ENCODE peak calls at places on chromosomes 5 and 9, in six cellular contexts. U is HCT116, E is spleen, S is heart left ventricle, K is uterus, M is A549. J is an unnamed sample. For H3K4me1, the result is how much of the 10 kb centered on the place peaks cover.

GRCh38 chr5:30607301-30607700 is 586.2 kb upstream of the CDH6 start:
- DNase-seq in U (no peak), E (no peak), S (no peak), K (no peak), M (no peak), J (no peak)

GRCh38 chr5:1443145-1443543 is 2.1 kb downstream of the SLC6A3 start:
- DNase-seq in U (no peak), E (no peak), S (no peak), K (no peak), M (no peak), J (no peak)

GRCh38 chr9:124122321-124122720 is 110.8 kb downstream of the LHX2 start:
- DNase-seq in U (no peak), E (no peak), S (no peak), K (no peak), M (no peak), J (no peak)

GRCh38 chr5:2916076-2916682 is 164.7 kb upstream of the IRX2 start:
- DNase-seq in U (no peak), E (no peak), S (no peak), K (no peak), M (no peak), J (no peak)

GRCh38 chr5:147307170-147307569 is 72.3 kb downstream of the STK32A start:
- DNase-seq in U (no peak), E (no peak), S (no peak), K (no peak), M (no peak), J (no peak)

GRCh38 chr5:14512574-14512973 is 69.0 kb upstream of the OTULINL start:
- DNase-seq in U (no peak), E (no peak), S (no peak), K (no peak), M (no peak), J (no peak)

GRCh38 chr5:33713087-33713486 is 178.7 kb downstream of the ADAMTS12 start:
- DNase-seq in U (no peak), E (no peak), S (no peak), K (no peak), M (no peak), J (no peak)

GRCh38 chr5:124546643-124547042 is 199.8 kb downstream of the ZNF608 start:
- DNase-seq in U (no peak), E (no peak), S (no peak), K (no peak), M (no peak), J (peak)

GRCh38 chr9:129100383-129101169 is 10.0 kb downstream of the CRAT start:
- DNase-seq in U (no peak), E (no peak), S (no peak), K (no peak), M (no peak), J (no peak)

GRCh38 chr9:111231801-111232580 is 98.0 kb downstream of the OR2K2 start:
- DNase-seq in U (no peak), E (no peak), S (no peak), K (no peak), M (no peak), J (no peak)

DNA sequence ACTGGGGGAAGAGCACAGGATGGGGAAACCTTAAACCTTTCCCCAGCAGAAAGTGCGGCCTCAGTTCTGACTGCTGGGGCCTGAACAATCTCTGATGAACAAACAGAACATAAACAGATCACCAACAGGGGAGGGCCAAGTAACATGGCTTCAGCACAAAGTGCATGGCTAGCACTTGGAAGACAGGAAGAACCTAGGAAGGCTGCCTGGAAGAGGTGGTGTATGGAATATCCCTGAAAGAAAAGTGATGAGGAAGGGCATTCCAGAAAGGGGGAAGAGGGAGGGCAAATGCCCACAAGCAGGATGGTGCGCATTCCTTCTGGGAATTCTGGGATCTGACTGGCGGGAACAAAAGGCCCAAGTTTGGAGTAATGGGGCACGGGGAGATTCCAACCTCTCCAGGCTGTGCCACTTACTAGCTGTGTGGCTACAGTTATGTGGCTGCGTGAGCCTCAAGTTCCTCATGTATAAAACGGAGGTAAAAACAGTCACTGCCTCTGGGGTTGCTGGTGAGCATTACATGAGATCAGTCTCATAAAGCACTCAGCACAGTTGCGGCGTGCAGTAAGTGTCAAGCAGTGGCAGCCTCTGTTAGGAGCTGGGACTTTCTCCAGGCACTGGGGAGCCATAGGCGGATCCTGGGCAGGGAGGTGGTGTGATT is 1.6 kb downstream of the PDGFRB start:
- DNase-seq in U (no peak), E (no peak), S (no peak), K (no peak), M (no peak), J (no peak)
- TF ChIP-seq POLR2A in U (no peak), E (no peak), S (no peak), K (peak), M (no peak), J (no peak)

DNA sequence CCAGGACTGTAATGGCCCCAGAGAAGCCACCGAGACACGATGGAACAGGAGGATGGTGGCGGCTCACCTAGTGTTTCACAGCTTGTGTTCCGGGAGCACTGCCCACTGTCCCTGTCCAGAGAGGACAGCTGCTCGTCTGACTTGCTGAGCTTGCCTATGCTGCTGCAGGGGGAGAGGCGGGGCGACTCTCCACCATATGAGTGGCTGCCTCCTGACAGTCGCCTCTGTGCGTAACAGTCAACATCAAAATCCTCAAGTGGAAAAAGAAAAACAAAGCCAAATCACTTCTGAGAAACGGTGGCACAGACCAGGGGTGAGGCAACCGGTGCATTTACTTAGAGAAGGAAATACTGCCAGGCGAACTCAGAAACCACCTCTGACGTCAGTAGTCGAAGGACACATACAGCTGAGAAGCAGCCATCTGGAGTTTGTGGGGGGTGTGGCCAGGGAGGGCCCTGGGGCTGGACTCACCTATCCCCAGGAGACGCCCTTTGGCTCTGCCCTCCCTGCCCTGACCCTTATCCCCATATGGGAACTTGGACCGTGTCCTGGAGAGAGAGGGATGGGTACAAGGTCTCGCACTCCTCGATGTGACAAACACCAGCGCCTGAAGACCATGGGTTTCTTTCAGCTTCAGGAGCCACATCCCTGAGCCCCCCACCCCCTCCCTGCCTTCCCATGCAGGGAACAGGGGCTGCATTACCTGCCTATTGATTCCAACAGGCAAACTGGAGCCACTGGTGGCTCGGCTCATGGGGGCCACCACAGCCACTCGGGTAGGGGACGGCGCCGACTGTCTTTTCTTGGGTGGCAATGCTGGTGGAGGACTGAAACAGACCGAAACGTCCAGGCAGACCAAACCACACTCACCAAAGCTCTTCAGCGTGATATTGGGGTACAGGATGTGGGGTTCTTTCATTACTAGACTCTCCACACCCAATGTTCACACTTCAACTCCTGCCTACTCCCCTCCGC is 82.8 kb downstream of the PRRT1B start:
- DNase-seq in U (no peak), E (peak), S (no peak), K (no peak), M (no peak), J (peak)
- H3K4me1 ChIP-seq in U (under half), E (half or more), S (under half), K (under half), M (under half), J (under half)

GRCh38 chr9:469672-470040 is 255.0 kb downstream of the DOCK8 start:
- DNase-seq in U (no peak), E (peak), S (no peak), K (peak), M (no peak), J (no peak)
- TF ChIP-seq POLR2A in U (no peak), E (no peak), S (no peak), K (no peak), M (no peak), J (no peak)

GRCh38 chr5:9830184-9830583 is 200.0 kb upstream of the TAS2R1 start:
- DNase-seq in U (no peak), E (no peak), S (no peak), K (no peak), M (no peak), J (no peak)

GRCh38 chr5:9835121-9835770 is 205.1 kb upstream of the TAS2R1 start:
- DNase-seq in U (no peak), E (no peak), S (no peak), K (no peak), M (no peak), J (no peak)

GRCh38 chr5:9832921-9833320 is 202.8 kb upstream of the TAS2R1 start:
- DNase-seq in U (no peak), E (no peak), S (no peak), K (no peak), M (no peak), J (no peak)

GRCh38 chr5:9831823-9832222 is 201.7 kb upstream of the TAS2R1 start:
- DNase-seq in U (no peak), E (no peak), S (no peak), K (no peak), M (no peak), J (no peak)

DNA sequence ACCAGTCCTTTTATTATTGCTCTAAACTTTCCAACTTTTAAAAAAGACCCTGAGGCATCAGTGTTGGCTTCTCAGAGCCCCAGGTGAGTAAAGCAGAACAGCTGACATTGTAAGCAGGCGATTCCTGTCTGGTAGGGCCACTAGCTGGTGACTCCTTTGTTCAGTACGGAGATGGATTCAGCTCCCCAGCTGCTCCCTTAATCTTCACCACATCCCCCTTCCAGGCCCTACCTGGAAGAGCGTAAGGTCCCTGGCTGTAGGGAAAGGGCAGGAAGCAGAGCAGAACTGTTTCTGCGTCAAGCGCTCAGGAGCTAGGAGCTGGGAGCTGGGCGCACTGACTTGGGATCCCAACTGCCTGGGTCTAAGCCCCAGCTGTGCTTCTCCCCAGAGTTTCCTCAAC is 203.7 kb upstream of the TAS2R1 start:
- DNase-seq in U (no peak), E (no peak), S (no peak), K (no peak), M (no peak), J (no peak)
- H3K4me1 ChIP-seq in U (under half), E (under half), S (under half), K (under half), M (under half), J (under half)

GRCh38 chr5:5421961-5422818 is at the start of gene ICE1:
- DNase-seq in U (peak), E (peak), S (peak), K (peak), M (peak), J (peak)
- TF ChIP-seq POLR2A in U (peak), E (peak), S (peak), K (peak), M (peak), J (peak)

GRCh38 chr5:65871182-65871581 is 55.2 kb upstream of the ERBIN start:
- DNase-seq in U (peak), E (no peak), S (no peak), K (no peak), M (no peak), J (no peak)
- H3K4me1 ChIP-seq in U (under half), E (under half), S (under half), K (under half), M (under half), J (under half)

DNA sequence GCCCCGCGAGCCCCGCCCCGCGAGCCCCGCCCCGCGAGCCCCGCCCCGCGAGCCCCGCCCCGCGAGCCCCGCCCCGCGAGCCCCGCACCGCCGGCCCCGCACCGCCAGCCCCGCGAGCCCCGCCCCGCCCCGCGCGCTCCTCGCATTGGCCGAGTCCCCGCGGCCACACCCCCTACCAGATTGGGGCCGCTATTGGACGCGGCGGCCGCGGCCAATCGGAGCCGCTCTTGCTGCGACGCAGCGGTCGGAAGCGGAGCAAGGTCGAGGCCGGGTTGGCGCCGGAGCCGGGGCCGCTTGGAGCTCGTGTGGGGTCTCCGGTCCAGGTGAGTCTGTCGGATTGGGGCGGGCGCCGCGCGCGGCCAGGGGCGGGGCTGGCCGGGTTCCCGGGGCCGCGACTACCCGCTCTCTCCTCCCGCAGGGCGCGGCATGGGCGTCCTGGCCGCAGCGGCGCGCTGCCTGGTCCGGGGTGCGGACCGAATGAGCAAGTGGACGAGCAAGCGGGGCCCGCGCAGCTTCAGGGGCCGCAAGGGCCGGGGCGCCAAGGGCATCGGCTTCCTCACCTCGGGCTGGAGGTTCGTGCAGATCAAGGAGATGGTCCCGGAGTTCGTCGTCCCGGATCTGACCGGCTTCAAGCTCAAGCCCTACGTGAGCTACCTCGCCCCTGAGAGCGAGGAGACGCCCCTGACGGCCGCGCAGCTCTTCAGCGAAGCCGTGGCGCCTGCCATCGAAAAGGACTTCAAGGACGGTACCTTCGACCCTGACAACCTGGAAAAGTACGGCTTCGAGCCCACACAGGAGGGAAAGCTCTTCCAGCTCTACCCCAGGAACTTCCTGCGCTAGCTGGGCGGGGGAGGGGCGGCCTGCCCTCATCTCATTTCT is at the start of gene MRPL41:
- DNase-seq in U (peak), E (peak), S (peak), K (peak), M (peak), J (peak)
- TF ChIP-seq POLR2A in U (peak), E (no peak), S (peak), K (peak), M (peak), J (peak)

DNA sequence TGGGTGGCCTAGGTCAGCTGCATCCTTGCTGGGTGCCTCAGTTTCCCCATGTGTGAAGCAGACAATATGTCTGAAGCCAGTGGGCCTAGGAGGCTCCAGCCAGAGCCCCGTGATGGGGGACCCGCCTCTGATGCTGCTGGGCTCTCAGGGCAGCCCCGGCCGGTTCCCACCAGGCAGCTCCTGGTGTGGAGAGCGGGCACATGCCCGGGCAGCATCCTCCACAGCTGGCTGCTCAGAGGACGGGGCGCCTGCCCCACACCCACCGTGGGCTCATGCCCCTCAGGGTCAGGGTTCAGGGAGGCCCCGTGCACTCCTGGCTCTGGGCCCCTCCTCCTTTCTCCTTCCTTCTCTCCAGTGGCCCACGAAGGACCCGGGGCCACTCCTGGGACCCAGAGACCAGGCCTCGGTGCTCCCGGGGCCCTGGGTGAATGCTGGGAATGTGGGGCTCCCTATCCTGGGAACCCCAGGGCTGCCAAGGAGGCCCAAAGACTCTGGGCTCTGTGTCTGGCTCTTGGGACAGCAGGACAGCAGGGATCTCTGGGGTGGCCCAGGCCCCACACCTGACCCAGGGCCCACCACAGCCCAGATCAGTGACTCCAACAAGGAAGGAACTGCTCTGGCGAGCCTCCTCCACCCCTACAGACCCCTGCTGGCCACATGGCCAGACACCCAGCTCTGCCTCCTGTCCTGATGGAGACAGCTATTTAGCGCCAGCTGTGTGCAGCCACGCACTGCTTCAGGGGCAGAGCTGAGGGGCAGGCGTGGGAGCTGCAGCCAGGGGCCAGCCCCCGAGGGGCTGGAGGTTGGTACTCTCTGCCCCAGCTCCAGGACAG is 39.5 kb upstream of the EGFL7 start:
- DNase-seq in U (no peak), E (no peak), S (peak), K (no peak), M (no peak), J (no peak)
- H3K4me1 ChIP-seq in U (under half), E (half or more), S (under half), K (under half), M (under half), J (under half)

GRCh38 chr5:142024771-142025304 is 12.0 kb upstream of the GNPDA1 start:
- DNase-seq in U (peak), E (peak), S (peak), K (peak), M (peak), J (peak)
- TF ChIP-seq POLR2A in U (peak), E (no peak), S (peak), K (peak), M (no peak), J (no peak)

DNA sequence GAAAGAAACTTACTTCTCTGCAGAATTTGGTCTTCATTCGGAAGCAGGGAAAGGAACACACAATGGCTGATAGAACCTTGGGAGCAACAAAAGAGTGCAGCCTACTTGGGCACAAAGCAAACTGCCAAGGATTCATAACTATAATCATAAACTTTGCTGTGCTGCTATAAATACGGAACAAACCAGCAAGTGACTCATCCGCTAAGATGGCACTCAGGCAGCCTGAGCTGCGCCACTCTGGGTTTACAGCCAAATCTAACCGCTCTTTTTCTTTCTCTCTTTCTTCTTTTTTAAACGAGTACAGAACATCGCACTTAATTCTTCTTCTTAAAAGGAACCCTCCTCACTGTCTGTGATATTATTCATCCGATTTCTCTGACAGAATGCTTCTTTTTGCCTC is 81.1 kb downstream of the PTPN3 start:
- DNase-seq in U (no peak), E (no peak), S (no peak), K (no peak), M (no peak), J (no peak)
- H3K4me1 ChIP-seq in U (under half), E (under half), S (under half), K (under half), M (under half), J (under half)